ENCODE peak calls at places on chromosomes 1 and 21, in four cellular contexts. A is chondrocyte, M is cardiac muscle cell, K is AG04450. Y is an unnamed sample.

GRCh38 chr1:163875214-163875926 is 553.6 kb downstream of the NUF2 start:
- DNase-seq in A (no peak), M (no peak), K (no peak), Y (no peak)

GRCh38 chr21:41886331-41886730 is 7.2 kb upstream of the PRDM15 start:
- DNase-seq in A (no peak), M (no peak), K (no peak), Y (no peak)

GRCh38 chr1:94385354-94385947 is 32.7 kb upstream of the ABCD3 start:
- DNase-seq in A (no peak), M (no peak), K (no peak), Y (no peak)

GRCh38 chr1:28540651-28541050 is 12.2 kb upstream of the TRNAU1AP start:
- DNase-seq in A (no peak), M (no peak), K (no peak), Y (no peak)

GRCh38 chr1:93613895-93614294 is 67.7 kb downstream of the BCAR3 start:
- DNase-seq in A (no peak), M (peak; percentile 7), K (no peak), Y (no peak)

GRCh38 chr1:8409666-8410065 is 91.8 kb downstream of the SLC45A1 start:
- DNase-seq in A (no peak), M (no peak), K (no peak), Y (no peak)

GRCh38 chr1:59169703-59170102 is 127.2 kb upstream of the FGGY start:
- DNase-seq in A (no peak), M (no peak), K (no peak), Y (no peak)

GRCh38 chr21:33069994-33070811 is at the start of gene OLIG1:
- DNase-seq in A (no peak), M (peak; percentile 61), K (no peak), Y (peak; percentile 52)

GRCh38 chr1:24309762-24310485 is 9.2 kb upstream of the GRHL3 start:
- DNase-seq in A (no peak), M (no peak), K (no peak), Y (no peak)

GRCh38 chr1:37234941-37235418 is 200.7 kb upstream of the GRIK3 start:
- DNase-seq in A (no peak), M (no peak), K (no peak), Y (no peak)

GRCh38 chr1:204254031-204254661 is 40.4 kb upstream of the GOLT1A start:
- DNase-seq in A (no peak), M (no peak), K (peak; percentile 24), Y (no peak)

GRCh38 chr1:40932004-40932403 is 47.5 kb upstream of the CTPS1 start:
- DNase-seq in A (peak; percentile 46), M (no peak), K (no peak), Y (no peak)

GRCh38 chr21:33428669-33429068 is 25.5 kb downstream of the IFNGR2 start:
- DNase-seq in A (no peak), M (no peak), K (no peak), Y (no peak)

GRCh38 chr1:151860504-151861187 is 7.1 kb upstream of the THEM5 start:
- DNase-seq in A (no peak), M (no peak), K (no peak), Y (no peak)

GRCh38 chr1:62299426-62300200 is 19.6 kb downstream of the KANK4 start:
- DNase-seq in A (no peak), M (no peak), K (no peak), Y (peak; percentile 39)

GRCh38 chr1:109502368-109502851 is 7.1 kb downstream of the AMIGO1 start:
- DNase-seq in A (no peak), M (no peak), K (no peak), Y (no peak)

GRCh38 chr1:205515781-205516253 is 11.3 kb downstream of the CDK18 start:
- DNase-seq in A (no peak), M (no peak), K (no peak), Y (no peak)

GRCh38 chr1:12342261-12343003 is 112.6 kb downstream of the VPS13D start:
- DNase-seq in A (no peak), M (peak; percentile 80), K (no peak), Y (no peak)

GRCh38 chr1:41708332-41708731 is 210.4 kb downstream of the HIVEP3 start:
- DNase-seq in A (no peak), M (no peak), K (no peak), Y (no peak)

GRCh38 chr1:2430592-2430973 is 18.2 kb upstream of the PEX10 start:
- DNase-seq in A (no peak), M (no peak), K (no peak), Y (no peak)

GRCh38 chr1:65141394-65141793 is 6.6 kb upstream of the AK4 start:
- DNase-seq in A (no peak), M (no peak), K (no peak), Y (no peak)

GRCh38 chr1:14926214-14926613 is 227.3 kb upstream of the TMEM51 start:
- DNase-seq in A (no peak), M (no peak), K (no peak), Y (no peak)

GRCh38 chr1:189851806-189852367 is 625.8 kb downstream of the BRINP3 start:
- DNase-seq in A (no peak), M (no peak), K (no peak), Y (no peak)

GRCh38 chr1:31669786-31670582 is 25.3 kb upstream of the PEF1 start:
- DNase-seq in A (no peak), M (peak; percentile 47), K (no peak), Y (no peak)

GRCh38 chr1:22338071-22338765 is 113.4 kb upstream of the ZBTB40 start:
- DNase-seq in A (peak; percentile 71), M (no peak), K (no peak), Y (no peak)

GRCh38 chr21:44370027-44370735 is 16.8 kb downstream of the TRPM2 start:
- DNase-seq in A (no peak), M (peak; percentile 82), K (no peak), Y (peak; percentile 45)

GRCh38 chr1:40385437-40386310 is 12.1 kb downstream of the SMAP2 start:
- DNase-seq in A (no peak), M (no peak), K (no peak), Y (no peak)

GRCh38 chr1:7702365-7702764 is 68.7 kb upstream of the VAMP3 start:
- DNase-seq in A (no peak), M (peak; percentile 43), K (no peak), Y (no peak)

GRCh38 chr1:19957779-19958178 is 21.6 kb downstream of the PLA2G2A start:
- DNase-seq in A (no peak), M (no peak), K (no peak), Y (no peak)

GRCh38 chr1:38038836-38039235 is 7.8 kb downstream of the POU3F1 start:
- DNase-seq in A (no peak), M (no peak), K (no peak), Y (no peak)

GRCh38 chr1:51073456-51073855 is 28.6 kb upstream of the C1orf185 start:
- DNase-seq in A (no peak), M (no peak), K (no peak), Y (no peak)

GRCh38 chr1:105427543-105427942 is 1628.9 kb upstream of the PRMT6 start:
- DNase-seq in A (no peak), M (no peak), K (no peak), Y (no peak)

GRCh38 chr1:204150702-204151561 is 912 bp downstream of the ETNK2 start:
- DNase-seq in A (peak; percentile 85), M (no peak), K (no peak), Y (no peak)

GRCh38 chr21:41419921-41420862 is 5.8 kb upstream of the MX1 start:
- DNase-seq in A (no peak), M (peak; percentile 44), K (peak; percentile 63), Y (peak; percentile 45)

GRCh38 chr1:30047576-30047975 is 675.8 kb downstream of the MATN1 start:
- DNase-seq in A (no peak), M (no peak), K (no peak), Y (no peak)

GRCh38 chr1:184624051-184624450 is 130.6 kb downstream of the EDEM3 start:
- DNase-seq in A (no peak), M (no peak), K (no peak), Y (no peak)

GRCh38 chr1:184624626-184625025 is 130.0 kb downstream of the EDEM3 start:
- DNase-seq in A (no peak), M (no peak), K (no peak), Y (no peak)

GRCh38 chr1:184621262-184621661 is 133.4 kb downstream of the EDEM3 start:
- DNase-seq in A (no peak), M (no peak), K (peak; percentile 53), Y (no peak)

GRCh38 chr1:184623404-184623803 is 131.3 kb downstream of the EDEM3 start:
- DNase-seq in A (no peak), M (no peak), K (no peak), Y (no peak)

GRCh38 chr1:184622136-184622823 is 132.4 kb downstream of the EDEM3 start:
- DNase-seq in A (no peak), M (peak; percentile 48), K (peak; percentile 69), Y (no peak)
- TF ChIP-seq CTCF in A (peak; percentile 45), M (no peak), K (no peak), Y (no peak)

GRCh38 chr1:201459052-201459451 is 9.9 kb downstream of the PHLDA3 start:
- DNase-seq in A (no peak), M (no peak), K (no peak), Y (no peak)

GRCh38 chr1:201461783-201462441 is 7.1 kb downstream of the PHLDA3 start:
- DNase-seq in A (peak; percentile 97), M (no peak), K (peak; percentile 95), Y (no peak)

GRCh38 chr1:201461193-201461657 is 7.8 kb downstream of the PHLDA3 start:
- DNase-seq in A (no peak), M (peak; percentile 87), K (peak; percentile 88), Y (no peak)

GRCh38 chr1:201459775-201460174 is 9.2 kb downstream of the PHLDA3 start:
- DNase-seq in A (no peak), M (no peak), K (no peak), Y (no peak)

DNA sequence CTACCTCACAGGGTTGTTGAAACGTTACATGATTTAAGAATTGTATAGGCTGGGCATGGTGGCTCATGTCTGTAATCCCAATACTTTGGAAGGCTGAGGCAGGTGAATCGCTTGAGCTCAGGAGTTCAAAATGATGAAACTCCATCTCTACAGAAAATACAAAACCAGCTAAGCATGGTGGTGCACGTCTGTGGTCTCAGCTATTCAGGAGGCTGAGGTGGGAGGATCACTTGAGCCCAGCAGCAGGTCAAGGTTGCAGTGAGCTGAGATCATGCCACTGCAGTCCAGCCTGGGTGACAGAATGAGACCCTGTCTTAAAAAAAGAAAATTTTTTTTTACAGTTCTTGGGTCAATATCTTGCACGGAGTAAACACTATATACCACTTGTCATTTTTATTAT is 8.2 kb downstream of the PHLDA3 start:
- DNase-seq in A (no peak), M (no peak), K (no peak), Y (no peak)
- TF ChIP-seq CTCF in A (no peak), M (no peak), K (no peak), Y (no peak)

GRCh38 chr1:159222987-159223386 is 18.3 kb downstream of the ACKR1 start:
- DNase-seq in A (no peak), M (no peak), K (no peak), Y (no peak)
- TF ChIP-seq CTCF in A (no peak), M (no peak), K (no peak), Y (no peak)

GRCh38 chr1:3454811-3455618 is 550 bp downstream of the ARHGEF16 start:
- DNase-seq in A (peak; percentile 68), M (peak; percentile 77), K (no peak), Y (peak; percentile 68)
- TF ChIP-seq CTCF in A (no peak), M (no peak), K (no peak), Y (no peak)

GRCh38 chr1:88935522-88936222 is 44.3 kb upstream of the GTF2B start:
- DNase-seq in A (no peak), M (peak; percentile 55), K (peak; percentile 8), Y (peak; percentile 19)
- TF ChIP-seq CTCF in A (peak; percentile 87), M (peak; percentile 63), K (peak; percentile 67), Y (peak; percentile 78)

Y was measured in neural crest cell.